ENCODE peak calls at places on chromosomes 12 and 14, in five cellular contexts. F is adrenal gland; K is CD4-positive, CD25-positive, alpha-beta regulatory T cell; G is keratinocyte; N is RWPE2. L is an unnamed sample.

GRCh38 chr14:77691259-77691658 is 16.6 kb downstream of the ALKBH1 start:
- DNase-seq in K (no peak), N (no peak), G (no peak), F (peak), L (no peak)

GRCh38 chr12:31118831-31119530 is 45.3 kb downstream of the DDX11 start:
- DNase-seq in F (no peak), G (no peak), K (no peak), N (no peak), L (no peak)

GRCh38 chr14:86013663-86014062 is 483.7 kb downstream of the FLRT2 start:
- DNase-seq in F (no peak), K (no peak), G (no peak), N (no peak), L (no peak)

GRCh38 chr14:88424573-88424972 is 39.1 kb downstream of the SPATA7 start:
- DNase-seq in K (no peak), N (no peak), G (no peak), F (no peak), L (no peak)

GRCh38 chr12:100827901-100828520 is 33.4 kb downstream of the ANO4 start:
- DNase-seq in F (no peak), K (no peak), G (no peak), N (no peak), L (peak)

GRCh38 chr12:6295187-6295811 is 15.2 kb upstream of the PLEKHG6 start:
- DNase-seq in K (no peak), G (peak), N (no peak), F (peak), L (no peak)

GRCh38 chr12:8018666-8019581 is 13.6 kb upstream of the FOXJ2 start:
- DNase-seq in F (no peak), N (no peak), G (no peak), K (no peak), L (no peak)

GRCh38 chr12:95179011-95179410 is 38.3 kb downstream of the FGD6 start:
- DNase-seq in F (no peak), N (no peak), K (no peak), G (no peak), L (no peak)

GRCh38 chr12:125203145-125203765 is 138.0 kb downstream of the AACS start:
- DNase-seq in F (no peak), N (no peak), G (no peak), K (no peak), L (no peak)

GRCh38 chr12:81492131-81492720 is 266.9 kb downstream of the PPFIA2 start:
- DNase-seq in N (no peak), G (no peak), F (no peak), K (no peak), L (no peak)

GRCh38 chr12:26239508-26240328 is 44.3 kb downstream of the SSPN start:
- DNase-seq in F (peak), N (no peak), K (no peak), G (peak), L (peak)

GRCh38 chr12:2627343-2628191 is 167.2 kb upstream of the FKBP4 start:
- DNase-seq in N (no peak), K (no peak), G (no peak), F (no peak), L (no peak)

GRCh38 chr12:24560192-24560591 is 388.7 kb downstream of the BCAT1 start:
- DNase-seq in G (no peak), K (no peak), N (no peak), F (no peak), L (no peak)

GRCh38 chr14:56992332-56992820 is 182.1 kb upstream of the OTX2 start:
- DNase-seq in F (no peak), K (no peak), N (no peak), G (no peak), L (no peak)

DNA sequence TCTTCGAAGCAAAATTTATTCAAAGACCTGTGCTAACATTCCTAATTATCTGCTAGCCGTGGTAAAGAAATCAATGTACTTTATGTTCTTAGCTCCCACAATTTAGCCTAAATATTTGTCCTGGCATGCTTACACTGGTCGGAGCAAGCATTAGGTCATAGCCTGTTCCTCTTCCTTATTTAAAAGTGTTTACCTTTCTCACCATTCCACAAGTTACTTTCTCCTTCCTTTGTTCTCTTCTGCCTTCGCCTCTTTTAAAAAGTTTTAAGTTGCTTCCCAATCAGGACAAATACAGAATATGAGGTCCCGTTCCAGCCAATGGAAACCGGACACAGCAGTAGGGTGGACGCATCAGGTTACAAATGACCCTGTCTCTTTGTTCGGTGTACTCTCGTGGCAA is 11.6 kb downstream of the CDK2AP1 start:
- DNase-seq in K (no peak), F (no peak), N (no peak), G (no peak), L (peak)
- H3K27ac ChIP-seq in K (no peak), F (no peak), N (peak), G (peak), L (peak)

GRCh38 chr12:14885718-14886201 is at the start of gene MGP:
- DNase-seq in N (no peak), F (peak), K (no peak), G (no peak), L (peak)
- H3K27ac ChIP-seq in N (no peak), F (peak), K (no peak), G (no peak), L (peak)

GRCh38 chr12:131221946-131222249 is 268.2 kb downstream of the ADGRD1 start:
- DNase-seq in N (no peak), K (no peak), F (no peak), G (no peak), L (no peak)

GRCh38 chr12:131221061-131221945 is 267.6 kb downstream of the ADGRD1 start:
- DNase-seq in F (no peak), G (no peak), N (no peak), K (no peak), L (no peak)

GRCh38 chr12:131223791-131224567 is 270.3 kb downstream of the ADGRD1 start:
- DNase-seq in F (no peak), K (no peak), N (peak), G (no peak), L (no peak)

GRCh38 chr12:131223171-131223761 is 269.6 kb downstream of the ADGRD1 start:
- DNase-seq in N (no peak), G (no peak), F (no peak), K (no peak), L (no peak)

DNA sequence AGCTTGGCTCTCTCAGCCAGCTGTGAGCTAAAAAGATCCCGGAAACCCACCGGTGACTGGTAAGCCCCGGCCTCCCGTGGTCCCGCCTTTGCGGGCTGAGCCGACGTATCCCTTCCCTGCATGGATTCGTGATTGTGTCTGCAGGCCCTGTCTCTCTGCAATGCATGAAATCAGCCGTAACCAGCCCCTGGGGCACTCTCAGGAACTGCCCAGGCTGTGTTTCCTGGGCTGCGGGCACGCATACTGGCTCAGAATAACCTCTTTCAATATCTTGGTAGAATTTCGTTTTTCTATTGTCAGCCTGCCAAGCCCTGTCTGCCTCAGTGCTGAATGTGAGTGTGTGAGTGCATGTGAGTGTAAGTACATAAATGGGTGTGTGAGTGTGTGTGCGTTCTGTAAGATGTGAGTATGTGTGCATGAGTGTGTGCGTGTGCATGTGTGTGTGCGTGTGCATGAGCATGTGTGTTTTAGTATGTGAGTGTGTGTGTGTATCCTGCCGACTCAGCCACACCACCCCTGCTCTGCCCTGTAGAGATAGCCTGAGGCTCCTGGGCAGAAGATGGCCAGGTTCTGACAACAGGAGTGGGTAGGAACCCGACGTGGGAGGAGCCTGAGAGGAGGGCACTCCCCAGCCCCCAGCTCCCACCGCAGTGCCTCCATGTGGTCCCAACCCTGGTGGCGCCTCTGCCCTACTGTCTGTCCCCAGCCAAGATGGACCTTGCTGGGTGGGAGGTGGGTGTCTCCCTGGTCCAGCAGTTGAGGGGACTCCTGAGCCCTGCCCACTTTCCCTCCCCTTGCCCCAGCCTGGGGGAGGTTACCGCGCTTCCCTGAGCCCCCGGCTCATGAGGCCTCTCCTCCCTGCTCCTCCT is 268.8 kb downstream of the ADGRD1 start:
- DNase-seq in G (no peak), F (no peak), K (no peak), N (no peak), L (no peak)
- H3K27ac ChIP-seq in G (no peak), F (no peak), K (no peak), N (no peak), L (no peak)

DNA sequence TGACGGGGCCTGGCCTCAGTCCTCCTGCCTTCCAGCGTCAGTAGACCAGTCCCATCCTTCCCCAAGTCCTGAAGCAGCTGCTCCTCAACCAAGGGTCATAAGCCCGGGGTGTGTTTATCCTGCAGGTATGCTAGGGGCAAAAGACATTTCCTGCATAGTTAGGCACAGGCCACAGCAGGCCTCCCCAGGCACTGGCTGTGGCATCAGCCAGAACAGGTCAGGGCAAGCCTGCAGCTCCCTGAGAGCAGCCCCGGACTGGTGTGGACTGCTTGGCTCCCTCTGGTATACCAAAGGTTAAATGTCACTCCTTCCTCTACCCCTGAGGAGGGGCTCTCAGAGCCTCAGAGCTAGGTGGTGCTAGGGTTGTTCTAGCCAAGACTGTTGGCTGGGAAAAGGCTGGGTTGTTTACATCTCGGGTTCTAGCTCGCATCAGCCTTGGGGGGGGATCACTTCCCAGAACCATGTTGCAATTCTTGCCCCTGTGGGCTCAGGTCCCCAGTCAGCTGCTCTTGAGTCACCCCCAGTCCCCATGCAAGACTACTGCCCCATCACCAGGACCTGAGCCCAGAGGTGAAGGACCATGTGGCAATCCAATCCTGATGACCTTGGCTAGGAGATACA is 2.9 kb downstream of the MMP14 start:
- DNase-seq in F (no peak), N (peak), K (no peak), G (peak), L (peak)
- H3K27ac ChIP-seq in F (peak), N (peak), K (no peak), G (peak), L (peak)

GRCh38 chr14:69727860-69728259 is 39.1 kb upstream of the SRSF5 start:
- DNase-seq in F (no peak), G (no peak), N (no peak), K (no peak), L (no peak)

GRCh38 chr14:69726761-69727511 is 40.0 kb upstream of the SRSF5 start:
- DNase-seq in N (peak), F (peak), G (no peak), K (peak), L (peak)
- H3K27ac ChIP-seq in N (no peak), F (peak), G (peak), K (no peak), L (peak)

GRCh38 chr12:123254853-123255446 is 16.7 kb downstream of the CDK2AP1 start:
- DNase-seq in F (no peak), K (no peak), G (no peak), N (no peak), L (no peak)

GRCh38 chr12:123253606-123254459 is 17.8 kb downstream of the CDK2AP1 start:
- DNase-seq in K (no peak), F (no peak), N (no peak), G (no peak), L (peak)

GRCh38 chr12:123245678-123246077 is 12.4 kb downstream of the MTRFR start:
- DNase-seq in G (no peak), F (no peak), N (no peak), K (no peak), L (no peak)

GRCh38 chr12:123251403-123252076 is 18.3 kb downstream of the MTRFR start:
- DNase-seq in F (no peak), G (no peak), N (no peak), K (no peak), L (no peak)

DNA sequence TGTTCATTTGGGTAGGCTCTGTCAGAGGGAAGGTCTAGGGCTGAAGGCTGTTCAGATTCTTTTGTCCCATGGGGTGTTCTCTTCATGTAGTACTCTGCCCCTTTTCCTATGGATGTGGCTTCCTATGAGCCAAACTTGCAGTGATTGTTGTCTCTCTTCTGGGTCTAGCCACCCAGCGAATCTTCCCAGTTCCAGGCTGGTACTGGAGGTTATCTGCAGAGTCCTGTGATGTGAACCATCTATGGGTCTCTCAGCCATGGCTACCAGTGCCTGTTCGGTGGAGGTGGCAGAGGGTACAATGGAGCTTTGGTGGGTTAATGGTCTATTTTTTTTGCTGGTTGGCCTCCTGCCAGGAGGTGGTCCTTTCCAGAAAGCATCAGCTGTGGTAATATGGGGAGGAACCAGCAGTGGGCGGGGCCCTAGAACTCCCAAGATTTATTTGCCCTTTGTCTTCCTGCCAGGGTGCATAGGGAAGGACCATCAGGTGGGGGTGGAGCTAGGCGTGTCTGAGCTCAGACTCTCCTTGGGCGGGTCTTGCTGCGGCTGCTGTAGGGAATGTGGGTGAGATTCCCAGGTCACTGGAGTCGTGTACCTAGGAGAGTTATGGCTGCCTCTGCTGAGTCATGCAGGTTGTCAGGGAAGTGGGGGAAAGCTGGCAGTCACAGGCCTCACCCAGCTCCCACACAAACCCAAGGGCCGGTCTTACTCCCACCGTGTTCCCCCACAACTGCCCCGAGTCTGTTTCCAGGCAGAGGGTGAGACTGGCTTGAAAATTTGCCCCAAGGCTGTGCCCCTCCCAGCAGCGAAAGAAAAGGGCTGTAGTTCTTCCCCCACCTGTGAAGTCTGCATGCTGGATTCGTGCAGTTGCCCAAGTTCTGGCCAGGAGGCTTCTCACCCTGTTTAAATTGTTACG is 17.5 kb downstream of the MTRFR start:
- DNase-seq in F (no peak), G (peak), N (peak), K (no peak), L (peak)
- H3K27ac ChIP-seq in F (no peak), G (peak), N (peak), K (no peak), L (peak)

GRCh38 chr12:12483438-12483837 is 79.2 kb downstream of the DUSP16 start:
- DNase-seq in F (no peak), G (no peak), K (no peak), N (no peak), L (no peak)
- H3K27ac ChIP-seq in F (peak), G (no peak), K (peak), N (no peak), L (peak)

L was measured in prostate gland.